ENCODE peak calls at places on chromosomes 6 and 20, in seven cellular contexts. A is astrocyte of the cerebellum; P is stimulated activated CD8-positive, alpha-beta memory T cell treated with anti-CD3 and anti-CD28 coated beads, Interleukin-4, amount 100 ng/mL, for 48 hours; Y is transverse colon; J is nephron progenitor cell; B is GM03348; N is heart right ventricle. H is an unnamed sample.

GRCh38 chr20:38589351-38589750 is 8.4 kb downstream of the ADIG start:
- DNase-seq in A (no peak), P (no peak), Y (no peak), J (no peak), B (no peak), N (no peak), H (no peak)

GRCh38 chr6:143232849-143233248 is 172.2 kb downstream of the AIG1 start:
- DNase-seq in A (no peak), P (peak), Y (peak), J (peak), B (peak), N (no peak), H (no peak)

GRCh38 chr20:17768267-17768666 is 68.5 kb downstream of the BANF2 start:
- DNase-seq in A (no peak), P (no peak), Y (no peak), J (no peak), B (no peak), N (no peak), H (no peak)

GRCh38 chr6:133410628-133411027 is 169.5 kb downstream of the EYA4 start:
- DNase-seq in A (no peak), P (no peak), Y (no peak), J (peak), B (no peak), N (no peak), H (no peak)

GRCh38 chr6:105836889-105837288 is 249.2 kb upstream of the PRDM1 start:
- DNase-seq in A (no peak), P (no peak), Y (no peak), J (no peak), B (no peak), N (no peak), H (no peak)

GRCh38 chr6:31186052-31186734 is 15.7 kb upstream of the POU5F1 start:
- DNase-seq in A (no peak), P (no peak), Y (peak), J (no peak), B (no peak), N (peak), H (no peak)

GRCh38 chr6:154683756-154684523 is 49.3 kb upstream of the SCAF8 start:
- DNase-seq in A (peak), P (no peak), Y (no peak), J (no peak), B (peak), N (no peak), H (peak)

GRCh38 chr20:1929460-1929859 is 34.3 kb downstream of the SIRPA start:
- DNase-seq in A (no peak), P (no peak), Y (no peak), J (no peak), B (no peak), N (no peak), H (no peak)

GRCh38 chr20:60292001-60292520 is 333.8 kb downstream of the CDH26 start:
- DNase-seq in A (no peak), P (no peak), Y (no peak), J (no peak), B (no peak), N (no peak), H (no peak)

GRCh38 chr6:127606131-127606562 is 29.2 kb downstream of the C6orf58 start:
- DNase-seq in A (peak), P (no peak), Y (no peak), J (peak), B (peak), N (no peak), H (no peak)

GRCh38 chr6:116779569-116780164 is 14.1 kb upstream of the FAM162B start:
- DNase-seq in A (peak), P (no peak), Y (no peak), J (peak), B (peak), N (no peak), H (no peak)

GRCh38 chr6:150403458-150404245 is 34.8 kb downstream of the IYD start:
- DNase-seq in A (peak), P (no peak), Y (no peak), J (no peak), B (peak), N (peak), H (peak)

GRCh38 chr20:38175221-38176030 is 10.4 kb upstream of the TGM2 start:
- DNase-seq in A (no peak), P (no peak), Y (no peak), J (peak), B (no peak), N (no peak), H (no peak)

GRCh38 chr20:16007978-16008377 is 565.3 kb downstream of the KIF16B start:
- DNase-seq in A (no peak), P (no peak), Y (no peak), J (no peak), B (no peak), N (no peak), H (no peak)

GRCh38 chr6:52284131-52284459 is 447 bp downstream of the MCM3 start:
- DNase-seq in A (no peak), P (peak), Y (peak), J (peak), B (no peak), N (peak), H (no peak)

GRCh38 chr6:107704377-107705013 is 119.6 kb downstream of the SCML4 start:
- DNase-seq in A (peak), P (no peak), Y (no peak), J (peak), B (peak), N (peak), H (no peak)

GRCh38 chr20:15475483-15475882 is 1097.8 kb downstream of the KIF16B start:
- DNase-seq in A (no peak), P (no peak), Y (peak), J (peak), B (peak), N (peak), H (no peak)

GRCh38 chr20:35739294-35740163 is 2.5 kb downstream of the RBM39 start:
- DNase-seq in A (no peak), P (no peak), Y (no peak), J (no peak), B (peak), N (no peak), H (no peak)

GRCh38 chr6:10375391-10375969 is 39.4 kb downstream of the TFAP2A start:
- DNase-seq in A (no peak), P (no peak), Y (no peak), J (no peak), B (peak), N (no peak), H (no peak)